ENCODE peak calls at places on chromosomes 3 and 15, in seven cellular contexts. A is lower leg skin, D is NB4, C is GM12864, K is fibroblast of the aortic adventitia, I is A549, E is body of pancreas. B is an unnamed sample.

GRCh38 chr3:186192823-186193222 is 83.9 kb upstream of the ETV5 start:
- DNase-seq in A (no peak), D (no peak), C (no peak), K (no peak), I (no peak), E (no peak), B (no peak)

GRCh38 chr3:184443364-184443763 is 63.5 kb downstream of the CHRD start:
- DNase-seq in A (no peak), D (no peak), C (no peak), K (no peak), I (no peak), E (no peak), B (no peak)

GRCh38 chr3:30890907-30891306 is 3.6 kb downstream of the GADL1 start:
- DNase-seq in A (no peak), D (no peak), C (no peak), K (no peak), I (no peak), E (no peak), B (no peak)

GRCh38 chr3:138497021-138497420 is 62.6 kb downstream of the ESYT3 start:
- DNase-seq in A (no peak), D (no peak), C (no peak), K (no peak), I (no peak), E (no peak), B (no peak)

GRCh38 chr15:88649286-88649733 is 10.5 kb downstream of the ISG20 start:
- DNase-seq in A (peak; percentile 90), D (no peak), C (no peak), K (peak; percentile 92), I (peak; percentile 61), E (no peak), B (peak; percentile 67)

GRCh38 chr15:68256675-68257450 is 20.7 kb upstream of the FEM1B start:
- DNase-seq in A (peak; percentile 97), D (peak; percentile 96), C (no peak), K (peak; percentile 87), I (peak; percentile 90), E (peak; percentile 83), B (no peak)

GRCh38 chr15:46703871-46704637 is 1013.3 kb upstream of the SEMA6D start:
- DNase-seq in A (no peak), D (no peak), C (no peak), K (no peak), I (no peak), E (no peak), B (no peak)

GRCh38 chr3:9730747-9731205 is 759 bp upstream of the BRPF1 start:
- DNase-seq in A (no peak), D (peak; percentile 49), C (no peak), K (no peak), I (no peak), E (no peak), B (no peak)

GRCh38 chr15:67521770-67522568 is 1.0 kb downstream of the C15orf61 start:
- DNase-seq in A (no peak), D (peak; percentile 40), C (no peak), K (peak; percentile 72), I (peak; percentile 8), E (no peak), B (no peak)

GRCh38 chr3:104763007-104763406 is 603.7 kb upstream of the ALCAM start:
- DNase-seq in A (no peak), D (no peak), C (no peak), K (peak; percentile 75), I (no peak), E (no peak), B (peak; percentile 6)

GRCh38 chr15:43702174-43702573 is 8.5 kb downstream of the CKMT1A start:
- DNase-seq in A (no peak), D (no peak), C (no peak), K (no peak), I (no peak), E (no peak), B (no peak)

GRCh38 chr3:155912574-155913190 is 42.2 kb downstream of the GMPS start:
- DNase-seq in A (no peak), D (no peak), C (no peak), K (peak; percentile 48), I (no peak), E (no peak), B (no peak)

GRCh38 chr3:133746722-133747086 is 511 bp downstream of the TF start:
- DNase-seq in A (no peak), D (no peak), C (no peak), K (no peak), I (no peak), E (no peak), B (no peak)

GRCh38 chr3:139319428-139320402 is 24.1 kb upstream of the MRPS22 start:
- DNase-seq in A (peak; percentile 81), D (peak; percentile 75), C (no peak), K (no peak), I (peak; percentile 24), E (no peak), B (no peak)

GRCh38 chr3:161069441-161070251 is 35.5 kb downstream of the B3GALNT1 start:
- DNase-seq in A (no peak), D (peak; percentile 53), C (peak; percentile 80), K (peak; percentile 83), I (peak; percentile 9), E (peak; percentile 84), B (peak; percentile 35)

GRCh38 chr15:27091270-27091940 is 120.4 kb downstream of the GABRG3 start:
- DNase-seq in A (no peak), D (no peak), C (no peak), K (peak; percentile 60), I (peak; percentile 15), E (no peak), B (no peak)

GRCh38 chr15:96327155-96327741 is 3.3 kb upstream of the NR2F2 start:
- DNase-seq in A (no peak), D (peak; percentile 92), C (no peak), K (peak; percentile 96), I (peak; percentile 90), E (no peak), B (peak; percentile 89)

GRCh38 chr3:59006791-59007517 is 42.9 kb downstream of the CFAP20DC start:
- DNase-seq in A (peak; percentile 91), D (no peak), C (no peak), K (peak; percentile 76), I (no peak), E (peak; percentile 67), B (peak; percentile 80)

GRCh38 chr3:159762238-159762637 is 226.4 kb upstream of the IL12A start:
- DNase-seq in A (no peak), D (no peak), C (no peak), K (peak; percentile 40), I (peak; percentile 83), E (no peak), B (no peak)

GRCh38 chr3:38138347-38139190 is at the start of gene MYD88:
- DNase-seq in A (peak; percentile 97), D (peak; percentile 89), C (no peak), K (peak; percentile 51), I (peak; percentile 63), E (peak; percentile 77), B (no peak)

GRCh38 chr15:38398134-38398533 is 55.8 kb upstream of the FAM98B start:
- DNase-seq in A (no peak), D (no peak), C (no peak), K (peak; percentile 93), I (peak; percentile 14), E (peak; percentile 17), B (peak; percentile 89)

GRCh38 chr3:23791678-23792077 is 14.1 kb upstream of the UBE2E1 start:
- DNase-seq in A (no peak), D (no peak), C (no peak), K (no peak), I (no peak), E (no peak), B (no peak)

GRCh38 chr3:23796518-23796917 is 9.2 kb upstream of the UBE2E1 start:
- DNase-seq in A (no peak), D (no peak), C (no peak), K (no peak), I (no peak), E (no peak), B (no peak)

GRCh38 chr3:23797490-23797889 is 8.3 kb upstream of the UBE2E1 start:
- DNase-seq in A (no peak), D (no peak), C (peak; percentile 49), K (no peak), I (no peak), E (no peak), B (no peak)

GRCh38 chr3:23793528-23794134 is 12.1 kb upstream of the UBE2E1 start:
- DNase-seq in A (no peak), D (no peak), C (no peak), K (no peak), I (no peak), E (no peak), B (no peak)
- TF ChIP-seq CTCF in A (no peak), D (no peak), C (no peak), K (no peak), I (no peak), E (no peak), B (no peak)

DNA sequence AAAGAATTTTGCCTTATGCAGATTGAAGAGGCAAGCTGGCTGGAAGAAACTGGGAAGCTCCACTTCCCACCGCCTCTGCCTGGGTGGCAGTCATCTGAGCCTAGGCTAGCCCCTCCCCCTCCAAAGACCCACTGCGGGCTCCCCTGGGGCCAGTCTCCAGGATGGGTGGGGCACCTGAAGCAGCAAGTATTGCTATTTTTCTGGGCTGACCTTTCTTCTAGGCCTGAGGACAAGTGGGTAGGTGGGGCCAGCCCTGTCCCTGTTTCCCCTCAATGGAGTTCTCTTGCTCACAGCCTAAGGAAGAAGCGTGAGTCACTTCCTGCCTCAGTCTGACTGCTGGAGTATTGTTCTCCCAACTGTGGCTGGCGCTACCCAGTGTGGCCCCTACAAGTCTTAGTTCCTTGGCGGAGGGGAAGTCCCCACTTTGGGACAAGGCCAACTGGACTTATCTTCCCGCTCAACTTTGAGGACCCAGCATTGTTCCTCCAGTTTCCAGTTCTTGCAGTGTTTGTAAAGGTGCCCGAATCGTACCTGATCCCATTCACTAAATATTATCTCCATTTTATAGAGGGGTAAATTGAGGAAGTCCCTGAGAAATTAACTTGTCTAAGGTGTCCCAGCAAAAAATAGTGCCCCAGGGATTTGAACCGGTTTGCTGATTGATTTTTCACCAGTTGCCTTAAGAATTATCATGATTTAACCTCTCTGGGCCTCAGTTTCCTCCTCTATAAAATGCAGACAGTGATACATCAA is 1.4 kb downstream of the FURIN start:
- DNase-seq in A (peak; percentile 93), D (peak; percentile 98), C (no peak), K (peak; percentile 90), I (peak; percentile 73), E (peak; percentile 58), B (peak; percentile 40)
- H3K4me3 ChIP-seq in A (no peak overlapping the region), D (peak overlapping the region; percentile 65), C (no peak overlapping the region), K (peak overlapping the region; percentile 80), I (peak overlapping the region; percentile 4), E (no peak overlapping the region), B (peak overlapping the region; percentile 83)

GRCh38 chr3:11825271-11825670 is 21.4 kb downstream of the TAMM41 start:
- DNase-seq in A (no peak), D (no peak), C (no peak), K (no peak), I (no peak), E (no peak), B (no peak)

GRCh38 chr3:11826628-11827265 is 19.9 kb downstream of the TAMM41 start:
- DNase-seq in A (no peak), D (no peak), C (no peak), K (peak; percentile 5), I (no peak), E (no peak), B (peak; percentile 78)
- TF ChIP-seq CTCF in A (no peak), D (no peak), C (no peak), K (no peak), I (no peak), E (no peak), B (no peak)

DNA sequence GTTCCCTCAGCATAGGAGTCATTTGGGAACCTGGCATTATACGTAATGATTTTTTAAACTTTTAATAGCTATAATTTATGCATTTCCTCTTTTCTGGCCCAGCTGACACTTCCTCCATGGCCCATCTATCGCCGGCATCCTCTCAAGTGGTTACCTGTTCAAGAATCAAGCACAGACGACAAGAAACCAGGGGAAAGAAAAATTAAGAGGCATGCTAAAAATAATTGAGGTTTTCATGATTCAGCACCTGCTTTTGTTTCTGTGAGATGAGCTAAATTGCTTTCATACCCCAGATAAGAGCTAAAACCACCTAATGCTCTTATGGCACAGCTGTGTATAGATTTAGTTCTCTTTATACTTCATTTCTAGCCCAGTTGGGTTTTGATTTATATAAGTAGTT is 1.7 kb downstream of the SPCS1 start:
- DNase-seq in A (no peak), D (no peak), C (no peak), K (no peak), I (no peak), E (no peak), B (no peak)
- H3K4me3 ChIP-seq in A (no peak overlapping the region), D (peak overlapping the region; percentile 92), C (peak overlapping the region; percentile 90), K (peak overlapping the region; percentile 98), I (peak overlapping the region; percentile 74), E (no peak overlapping the region), B (peak overlapping the region; percentile 100)

B was measured in epithelial cell of proximal tubule.